ENCODE peak calls at places on chromosomes 6 and 20, in eight cellular contexts. Y, O, S, J, B, K, N and G are unnamed samples.

GRCh38 chr6:17865798-17866725 is 121.4 kb downstream of the KIF13A start:
- DNase-seq in Y (no peak), O (peak; percentile 74), S (no peak), J (peak; percentile 95), B (peak; percentile 87), K (no peak), N (peak; percentile 95), G (no peak)

GRCh38 chr6:93183513-93183912 is 235.8 kb downstream of the EPHA7 start:
- DNase-seq in Y (no peak), O (no peak), S (no peak), J (no peak), B (no peak), K (no peak), N (no peak), G (no peak)

GRCh38 chr6:6678185-6678671 is 89.7 kb downstream of the LY86 start:
- DNase-seq in Y (no peak), O (no peak), S (no peak), J (peak; percentile 69), B (peak; percentile 49), K (no peak), N (peak; percentile 42), G (no peak)

GRCh38 chr20:11207749-11208502 is 534.1 kb upstream of the JAG1 start:
- DNase-seq in Y (no peak), O (no peak), S (no peak), J (peak; percentile 44), B (peak; percentile 77), K (no peak), N (peak; percentile 73), G (no peak)

GRCh38 chr6:1105833-1106400 is 206.0 kb upstream of the FOXQ1 start:
- DNase-seq in Y (no peak), O (no peak), S (no peak), J (peak; percentile 23), B (no peak), K (no peak), N (no peak), G (no peak)

GRCh38 chr20:31603822-31604566 is 1.1 kb upstream of the ID1 start:
- DNase-seq in Y (peak; percentile 100), O (peak; percentile 97), S (peak; percentile 95), J (peak; percentile 96), B (peak; percentile 91), K (peak; percentile 99), N (peak; percentile 99), G (peak; percentile 90)

GRCh38 chr20:14612389-14612788 is 275.0 kb upstream of the FLRT3 start:
- DNase-seq in Y (no peak), O (no peak), S (no peak), J (peak; percentile 4), B (no peak), K (no peak), N (no peak), G (no peak)

GRCh38 chr6:9126845-9127560 is 691.7 kb upstream of the SLC35B3 start:
- DNase-seq in Y (no peak), O (no peak), S (no peak), J (peak; percentile 99), B (peak; percentile 65), K (no peak), N (peak; percentile 93), G (no peak)

GRCh38 chr6:149864578-149865535 is 698 bp upstream of the LRP11 start:
- DNase-seq in Y (no peak), O (peak; percentile 46), S (peak; percentile 20), J (peak; percentile 77), B (peak; percentile 63), K (no peak), N (peak; percentile 79), G (no peak)

GRCh38 chr6:117733341-117733740 is 58.1 kb downstream of the NUS1 start:
- DNase-seq in Y (no peak), O (no peak), S (no peak), J (no peak), B (no peak), K (no peak), N (no peak), G (no peak)

GRCh38 chr6:19812512-19813119 is 24.6 kb upstream of the ID4 start:
- DNase-seq in Y (no peak), O (no peak), S (no peak), J (peak; percentile 61), B (no peak), K (no peak), N (peak; percentile 59), G (no peak)

GRCh38 chr6:166640342-166641043 is 13.4 kb upstream of the RPS6KA2 start:
- DNase-seq in Y (no peak), O (peak; percentile 44), S (no peak), J (no peak), B (no peak), K (no peak), N (peak; percentile 17), G (no peak)

GRCh38 chr20:62706857-62707256 is 1.8 kb upstream of the NTSR1 start:
- DNase-seq in Y (no peak), O (no peak), S (no peak), J (no peak), B (no peak), K (no peak), N (no peak), G (no peak)

GRCh38 chr20:62708591-62709536 is at the start of gene NTSR1:
- DNase-seq in Y (no peak), O (no peak), S (no peak), J (no peak), B (peak; percentile 68), K (peak; percentile 67), N (no peak), G (no peak)

GRCh38 chr20:62709537-62709905 is 885 bp downstream of the NTSR1 start:
- DNase-seq in Y (no peak), O (no peak), S (no peak), J (no peak), B (no peak), K (no peak), N (no peak), G (no peak)

GRCh38 chr20:62707281-62707941 is 1.2 kb upstream of the NTSR1 start:
- DNase-seq in Y (no peak), O (no peak), S (no peak), J (no peak), B (no peak), K (no peak), N (no peak), G (no peak)

DNA sequence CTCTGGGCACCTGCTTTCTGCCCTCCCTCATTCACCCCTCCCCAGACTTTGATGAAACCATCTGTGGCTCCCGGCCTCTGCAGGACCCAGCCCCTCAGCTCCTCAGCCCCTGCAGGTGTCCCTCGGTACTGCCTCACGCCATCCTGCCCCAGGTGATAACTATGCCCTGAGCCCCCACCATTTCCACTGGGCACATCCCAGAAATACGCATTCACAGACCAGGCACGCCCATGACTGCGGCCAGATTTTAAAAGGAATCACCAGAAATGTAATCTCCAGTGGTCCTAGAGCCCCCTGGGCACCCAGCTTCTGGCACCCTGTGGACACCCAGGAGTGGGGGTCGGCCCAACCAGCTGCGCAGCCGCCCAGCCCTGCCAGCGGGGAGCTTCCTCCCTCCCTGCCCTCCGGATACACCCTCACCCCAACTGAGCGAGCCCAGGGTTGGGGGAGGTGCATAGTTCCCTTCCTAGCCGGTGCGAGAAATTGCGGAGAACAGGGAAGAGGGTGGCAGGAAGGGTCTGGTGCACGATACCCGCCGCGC is 585 bp upstream of the NTSR1 start:
- DNase-seq in Y (no peak), O (no peak), S (no peak), J (no peak), B (peak; percentile 79), K (peak; percentile 83), N (no peak), G (no peak)
- TF ChIP-seq CTCF in Y (peak; percentile 65), O (no peak), S (peak; percentile 57), J (peak; percentile 16), B (peak; percentile 66), K (peak; percentile 53), N (peak; percentile 28), G (peak; percentile 24)

GRCh38 chr20:52434453-52434852 is 242.9 kb upstream of the ZFP64 start:
- DNase-seq in Y (no peak), O (no peak), S (no peak), J (no peak), B (no peak), K (no peak), N (no peak), G (no peak)

GRCh38 chr20:52441708-52442107 is 250.1 kb upstream of the ZFP64 start:
- DNase-seq in Y (no peak), O (no peak), S (no peak), J (no peak), B (no peak), K (no peak), N (no peak), G (no peak)

GRCh38 chr20:52434041-52434425 is 242.5 kb upstream of the ZFP64 start:
- DNase-seq in Y (no peak), O (no peak), S (no peak), J (no peak), B (no peak), K (no peak), N (no peak), G (no peak)

GRCh38 chr20:52439385-52439784 is 247.8 kb upstream of the ZFP64 start:
- DNase-seq in Y (no peak), O (no peak), S (no peak), J (no peak), B (no peak), K (no peak), N (no peak), G (no peak)

GRCh38 chr20:52438326-52438963 is 246.9 kb upstream of the ZFP64 start:
- DNase-seq in Y (no peak), O (no peak), S (no peak), J (no peak), B (no peak), K (no peak), N (no peak), G (no peak)
- TF ChIP-seq CTCF in Y (no peak), O (no peak), S (no peak), J (no peak), B (no peak), K (no peak), N (no peak), G (no peak)

DNA sequence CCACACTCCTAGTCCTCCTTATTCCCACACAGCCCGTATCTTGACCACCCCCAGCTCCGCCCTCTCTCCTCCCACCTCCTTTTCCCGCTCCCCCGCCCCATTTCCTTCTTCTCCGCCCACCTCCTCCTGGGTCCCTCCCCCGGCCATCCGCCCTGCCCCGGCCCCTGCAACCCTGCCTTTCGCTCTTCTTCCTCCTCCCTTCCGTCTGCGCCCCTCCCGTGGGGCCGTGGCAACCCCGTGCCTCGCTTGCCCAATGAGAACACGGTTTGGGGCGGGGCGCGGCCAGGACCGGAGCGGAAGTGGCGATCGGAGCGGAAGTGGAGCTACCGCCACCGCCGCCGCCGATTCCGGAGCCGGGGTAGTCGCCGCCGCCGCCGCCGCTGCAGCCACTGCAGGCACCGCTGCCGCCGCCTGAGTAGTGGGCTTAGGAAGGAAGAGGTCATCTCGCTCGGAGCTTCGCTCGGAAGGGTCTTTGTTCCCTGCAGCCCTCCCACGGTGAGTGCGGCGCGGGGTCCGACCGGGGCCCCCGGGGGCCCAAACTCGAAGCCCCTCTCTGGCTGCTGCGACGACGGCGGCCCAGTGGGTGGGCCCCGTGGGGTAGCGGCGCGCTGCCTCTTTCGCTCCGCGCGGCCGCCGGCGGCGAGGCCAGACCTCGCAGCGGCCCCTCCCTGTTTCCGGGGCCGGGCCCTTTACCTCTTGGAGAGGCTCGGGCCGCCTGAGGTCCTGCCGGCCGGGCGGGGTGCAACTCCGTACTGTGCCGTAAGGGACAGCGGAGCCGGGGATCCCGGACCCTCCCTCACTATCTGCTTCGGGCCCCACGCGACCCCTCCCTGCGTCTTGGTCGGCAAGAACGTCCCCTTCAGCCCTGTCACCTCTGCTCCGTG is at the start of gene YWHAB:
- DNase-seq in Y (peak; percentile 93), O (peak; percentile 99), S (peak; percentile 97), J (peak; percentile 95), B (peak; percentile 100), K (peak; percentile 99), N (peak; percentile 98), G (peak; percentile 99)
- TF ChIP-seq CTCF in Y (no peak), O (no peak), S (peak; percentile 38), J (no peak), B (peak; percentile 22), K (no peak), N (no peak), G (no peak)

GRCh38 chr20:55667955-55668354 is 337.4 kb downstream of the CBLN4 start:
- DNase-seq in Y (no peak), O (no peak), S (no peak), J (no peak), B (no peak), K (no peak), N (no peak), G (no peak)
- TF ChIP-seq CTCF in Y (no peak), O (no peak), S (no peak), J (no peak), B (no peak), K (no peak), N (no peak), G (no peak)